ENCODE peak calls at places on chromosomes 12 and 14, in ten cellular contexts. A, S, G, K, X, J, P, L, H and W are unnamed samples.

GRCh38 chr14:95508377-95508776 is 8.1 kb downstream of the SYNE3 start:
- DNase-seq in S (no peak), G (no peak), L (no peak), H (no peak), J (no peak), X (no peak), K (no peak), P (no peak), A (no peak), W (peak; percentile 52)

GRCh38 chr12:10562306-10562933 is 51.0 kb downstream of the MAGOHB start:
- DNase-seq in G (peak; percentile 10), K (no peak), S (peak; percentile 20), L (no peak), J (no peak), A (no peak), X (peak; percentile 48), H (peak; percentile 72), P (peak; percentile 44), W (no peak)

GRCh38 chr14:50780393-50780792 is 50.6 kb downstream of the NIN start:
- DNase-seq in S (no peak), G (no peak), P (no peak), X (no peak), L (no peak), J (no peak), K (no peak), H (no peak), A (no peak), W (no peak)

GRCh38 chr12:132631357-132632065 is 12.9 kb downstream of the P2RX2 start:
- DNase-seq in A (no peak), X (no peak), K (no peak), H (no peak), L (no peak), G (no peak), J (peak; percentile 49), P (no peak), S (no peak), W (no peak)

GRCh38 chr14:53943751-53944083 is 12.9 kb downstream of the BMP4 start:
- DNase-seq in J (no peak), A (no peak), H (no peak), K (no peak), P (no peak), X (no peak), S (no peak), L (no peak), G (no peak), W (no peak)

GRCh38 chr12:2958432-2959193 is 584 bp upstream of the TEAD4 start:
- DNase-seq in K (peak; percentile 73), G (no peak), P (peak; percentile 61), S (peak; percentile 89), A (no peak), X (peak; percentile 33), J (peak; percentile 68), H (peak; percentile 70), L (peak; percentile 60), W (no peak)

GRCh38 chr12:100268835-100269564 is 2.0 kb downstream of the SCYL2 start:
- DNase-seq in X (no peak), J (no peak), L (no peak), P (peak; percentile 24), A (no peak), H (peak; percentile 30), K (no peak), S (no peak), G (no peak), W (no peak)

GRCh38 chr12:100185361-100185894 is 15.2 kb upstream of the ACTR6 start:
- DNase-seq in X (no peak), G (no peak), K (no peak), P (no peak), A (peak; percentile 54), J (no peak), H (no peak), L (no peak), S (peak; percentile 60), W (no peak)

GRCh38 chr12:53750812-53751335 is 905 bp downstream of the CISTR start:
- DNase-seq in X (no peak), K (peak; percentile 26), L (no peak), P (peak; percentile 59), H (no peak), S (peak; percentile 57), A (no peak), J (no peak), G (no peak), W (no peak)

GRCh38 chr12:4223273-4223855 is 50.2 kb upstream of the CCND2 start:
- DNase-seq in L (no peak), X (no peak), A (no peak), G (no peak), J (no peak), K (no peak), H (no peak), P (no peak), S (no peak), W (no peak)

GRCh38 chr12:121093487-121093891 is 39.2 kb upstream of the P2RX7 start:
- DNase-seq in X (no peak), K (no peak), J (peak; percentile 51), L (no peak), G (no peak), P (no peak), H (no peak), A (no peak), S (no peak), W (no peak)

GRCh38 chr14:75987201-75987970 is 1.8 kb downstream of the IFT43 start:
- DNase-seq in A (no peak), G (no peak), J (no peak), K (no peak), X (no peak), L (no peak), P (no peak), H (peak; percentile 69), S (no peak), W (no peak)

GRCh38 chr14:103716899-103717411 is 1.3 kb downstream of the ZFYVE21 start:
- DNase-seq in P (no peak), A (no peak), H (no peak), G (no peak), K (no peak), S (no peak), X (no peak), L (no peak), J (no peak), W (no peak)

GRCh38 chr14:103714063-103714724 is 1.1 kb downstream of the XRCC3 start:
- DNase-seq in S (no peak), H (no peak), P (no peak), K (no peak), A (no peak), J (no peak), L (no peak), G (no peak), X (no peak), W (no peak)

GRCh38 chr14:103713304-103714062 is 1.8 kb downstream of the XRCC3 start:
- DNase-seq in S (no peak), H (no peak), K (no peak), X (no peak), J (no peak), P (no peak), A (no peak), G (no peak), L (no peak), W (no peak)

GRCh38 chr14:103716091-103716801 is 636 bp downstream of the ZFYVE21 start:
- DNase-seq in J (no peak), S (peak; percentile 74), H (no peak), K (peak; percentile 60), G (no peak), L (peak; percentile 38), X (no peak), P (no peak), A (no peak), W (no peak)

DNA sequence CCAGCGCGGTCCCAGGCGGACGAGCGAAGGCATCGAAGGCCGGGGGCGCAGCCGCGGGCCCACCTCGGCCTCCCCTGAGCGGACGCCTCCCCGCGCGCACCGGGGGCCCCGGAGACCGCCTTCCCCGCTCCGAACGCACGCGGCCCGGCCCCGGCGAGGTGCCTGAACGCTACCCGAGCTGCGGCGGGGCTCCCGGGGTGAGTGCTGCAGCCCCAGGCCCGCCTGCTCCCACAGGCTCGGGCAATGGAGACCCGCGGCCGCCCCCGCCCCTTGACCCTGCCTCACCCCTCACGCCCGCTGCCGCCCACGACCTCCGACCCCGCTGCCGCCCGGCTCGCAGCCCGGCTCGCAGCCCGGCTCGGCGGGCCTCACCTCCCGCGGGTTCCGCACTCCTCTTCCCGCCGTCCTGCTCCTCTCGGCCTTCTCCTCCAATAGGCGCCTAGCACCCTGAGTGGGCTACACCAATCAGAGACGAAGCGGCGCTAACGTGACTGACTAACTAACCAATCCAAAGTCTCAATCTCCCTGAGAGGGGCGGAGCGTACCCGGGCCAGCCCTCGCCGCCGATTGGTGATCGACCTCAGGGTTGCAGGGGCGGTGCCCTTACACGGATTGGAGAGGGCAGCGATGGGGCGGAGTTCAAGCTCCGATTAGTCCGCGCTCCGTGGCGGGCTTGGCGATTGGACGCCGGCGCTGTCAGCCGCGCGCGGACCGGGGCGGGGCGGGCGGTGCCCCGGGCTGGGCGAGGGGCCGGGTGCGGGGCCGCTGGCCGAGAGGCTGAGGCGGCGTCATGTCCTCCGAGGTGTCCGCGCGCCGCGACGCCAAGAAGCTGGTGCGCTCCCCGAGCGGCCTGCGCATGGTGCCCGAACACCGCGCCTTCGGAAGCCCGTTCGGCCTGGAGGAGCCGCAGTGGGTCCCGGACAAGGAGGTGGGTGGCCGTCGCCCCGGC is at the start of the genes XRCC3 and ZFYVE21:
- DNase-seq in H (peak; percentile 100), K (peak; percentile 100), S (peak; percentile 100), G (peak; percentile 95), X (peak; percentile 99), J (peak; percentile 100), L (peak; percentile 100), P (peak; percentile 99), A (peak; percentile 98), W (peak; percentile 100)
- H3K27me3 ChIP-seq in H (no peaks in the 10 kb centered on the region), K (no peaks in the 10 kb centered on the region), S (no peaks in the 10 kb centered on the region), G (no peaks in the 10 kb centered on the region), X (no peaks in the 10 kb centered on the region), J (no peaks in the 10 kb centered on the region), L (no peaks in the 10 kb centered on the region), P (no peaks in the 10 kb centered on the region), A (no peaks in the 10 kb centered on the region), W (no peaks in the 10 kb centered on the region)

GRCh38 chr14:104800600-104801283 is at the start of gene ZBTB42:
- DNase-seq in A (no peak), K (peak; percentile 91), S (peak; percentile 89), H (peak; percentile 42), X (no peak), G (no peak), P (peak; percentile 74), L (peak; percentile 89), J (peak; percentile 85), W (no peak)
- TF ChIP-seq POLR2AphosphoS5 in A (no peak), K (peak; percentile 56), S (no peak), H (no peak), X (peak; percentile 21), G (no peak), P (no peak), L (peak; percentile 50), J (peak; percentile 38), W (no peak)

DNA sequence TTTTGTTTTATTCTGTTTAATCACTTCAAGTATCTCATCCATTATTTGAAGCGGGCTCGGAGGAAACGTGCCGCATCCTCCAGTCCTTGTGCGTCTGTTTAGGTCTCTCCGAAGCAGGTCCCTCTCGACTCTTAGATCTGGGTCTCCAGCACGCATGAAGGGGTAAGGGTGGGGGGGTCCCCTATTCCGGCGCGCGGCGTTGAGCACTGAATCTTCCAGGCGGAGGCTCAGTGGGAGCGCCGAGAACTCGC is 311 bp upstream of the LGR5 start:
- DNase-seq in P (no peak), H (no peak), J (no peak), S (no peak), K (no peak), G (no peak), X (no peak), A (no peak), L (no peak), W (no peak)
- H3K27me3 ChIP-seq in P (peaks cover 81% of the 10 kb centered on the region), H (peaks cover 56% of the 10 kb centered on the region), J (peaks cover 11% of the 10 kb centered on the region), S (peaks cover 30% of the 10 kb centered on the region), K (peaks cover 69% of the 10 kb centered on the region), G (peaks cover 42% of the 10 kb centered on the region), X (peaks cover 42% of the 10 kb centered on the region), A (peaks cover 12% of the 10 kb centered on the region), L (no peaks in the 10 kb centered on the region), W (peaks cover 69% of the 10 kb centered on the region)

GRCh38 chr14:102909462-102909861 is 13.0 kb upstream of the AMN start:
- DNase-seq in A (no peak), G (no peak), L (no peak), K (no peak), J (no peak), P (no peak), S (peak; percentile 28), X (no peak), H (no peak), W (peak; percentile 64)
- TF ChIP-seq POLR2AphosphoS5 in A (peak; percentile 43), G (no peak), L (no peak), K (no peak), J (no peak), P (no peak), S (no peak), X (no peak), H (no peak), W (no peak)